ENCODE peak calls at places on chromosome 6, in six cellular contexts. B, V, W, G, Y and P are unnamed samples.

GRCh38 chr6:36139431-36139830 is 9.1 kb downstream of the MAPK13 start:
- DNase-seq in B (no peak), V (no peak), W (no peak), G (no peak), Y (no peak), P (peak)

GRCh38 chr6:17226766-17227338 is 54.3 kb upstream of the RBM24 start:
- DNase-seq in B (no peak), V (no peak), W (no peak), G (no peak), Y (no peak), P (no peak)

GRCh38 chr6:7673063-7673536 is 52.8 kb upstream of the BMP6 start:
- DNase-seq in B (no peak), V (no peak), W (no peak), G (peak), Y (peak), P (peak)

GRCh38 chr6:170286246-170286933 is 4.5 kb downstream of the DLL1 start:
- DNase-seq in B (no peak), V (no peak), W (peak), G (no peak), Y (peak), P (peak)

GRCh38 chr6:142671791-142672190 is 273.2 kb downstream of the HIVEP2 start:
- DNase-seq in B (no peak), V (no peak), W (no peak), G (no peak), Y (no peak), P (no peak)

GRCh38 chr6:157298325-157298724 is 25.0 kb downstream of the TMEM242 start:
- DNase-seq in B (no peak), V (no peak), W (no peak), G (no peak), Y (no peak), P (no peak)

GRCh38 chr6:36326351-36326995 is 10.2 kb downstream of the BNIP5 start:
- DNase-seq in B (no peak), V (no peak), W (no peak), G (no peak), Y (no peak), P (peak)

GRCh38 chr6:38484656-38485055 is 155.1 kb downstream of the BTBD9 start:
- DNase-seq in B (no peak), V (no peak), W (no peak), G (no peak), Y (no peak), P (no peak)

GRCh38 chr6:20367716-20368485 is 33.8 kb upstream of the E2F3 start:
- DNase-seq in B (no peak), V (no peak), W (no peak), G (peak), Y (no peak), P (no peak)

GRCh38 chr6:92231220-92231701 is 1188.1 kb downstream of the EPHA7 start:
- DNase-seq in B (no peak), V (no peak), W (no peak), G (no peak), Y (no peak), P (no peak)

GRCh38 chr6:7290079-7290478 is 22.9 kb downstream of the SSR1 start:
- DNase-seq in B (no peak), V (no peak), W (no peak), G (no peak), Y (no peak), P (no peak)

GRCh38 chr6:99016355-99016754 is 68.6 kb upstream of the FBXL4 start:
- DNase-seq in B (no peak), V (no peak), W (no peak), G (peak), Y (no peak), P (peak)

GRCh38 chr6:40286721-40287120 is 300.4 kb downstream of the LRFN2 start:
- DNase-seq in B (no peak), V (no peak), W (no peak), G (no peak), Y (no peak), P (no peak)

GRCh38 chr6:66865771-66866170 is 1158.7 kb upstream of the EYS start:
- DNase-seq in B (no peak), V (no peak), W (no peak), G (no peak), Y (no peak), P (peak)

GRCh38 chr6:54335871-54336270 is 27.6 kb downstream of the TINAG start:
- DNase-seq in B (no peak), V (no peak), W (no peak), G (peak), Y (no peak), P (peak)

GRCh38 chr6:36033935-36034334 is 6.3 kb downstream of the MAPK14 start:
- DNase-seq in B (no peak), V (no peak), W (no peak), G (peak), Y (no peak), P (no peak)

GRCh38 chr6:33955566-33955965 is 151.8 kb upstream of the MLN start:
- DNase-seq in B (no peak), V (no peak), W (no peak), G (no peak), Y (no peak), P (no peak)

GRCh38 chr6:34511923-34512737 is 44.0 kb downstream of the SPDEF start:
- DNase-seq in B (no peak), V (no peak), W (no peak), G (no peak), Y (no peak), P (no peak)

GRCh38 chr6:22098623-22099022 is 198.2 kb downstream of the PRL start:
- DNase-seq in B (no peak), V (no peak), W (no peak), G (no peak), Y (no peak), P (peak)

GRCh38 chr6:38091626-38092025 is 272.1 kb downstream of the ZFAND3 start:
- DNase-seq in B (no peak), V (no peak), W (no peak), G (no peak), Y (no peak), P (no peak)

GRCh38 chr6:93351222-93351621 is 68.1 kb downstream of the EPHA7 start:
- DNase-seq in B (no peak), V (no peak), W (no peak), G (no peak), Y (no peak), P (no peak)

GRCh38 chr6:147586044-147586443 is 77.6 kb downstream of the SAMD5 start:
- DNase-seq in B (no peak), V (no peak), W (no peak), G (peak), Y (peak), P (peak)

GRCh38 chr6:149094934-149095341 is 222.6 kb upstream of the TAB2 start:
- DNase-seq in B (no peak), V (no peak), W (no peak), G (no peak), Y (no peak), P (peak)